ENCODE peak calls at places on chromosomes 4 and X, in six cellular contexts. N, X, J, W, T and U are unnamed samples.

GRCh38 chrX:72299891-72300630 is 5.7 kb downstream of the CITED1 start:
- DNase-seq in N (no peak), X (no peak), J (no peak), W (no peak), T (no peak), U (no peak)

GRCh38 chr4:150402968-150403367 is 179.0 kb upstream of the MAB21L2 start:
- DNase-seq in N (no peak), X (no peak), J (no peak), W (no peak), T (no peak), U (peak)

GRCh38 chrX:137031517-137032377 is 2.0 kb downstream of the GPR101 start:
- DNase-seq in N (no peak), X (peak), J (no peak), W (peak), T (peak), U (peak)

GRCh38 chrX:132204629-132205028 is 14.6 kb downstream of the RAP2C start:
- DNase-seq in N (no peak), X (no peak), J (no peak), W (no peak), T (no peak), U (no peak)

GRCh38 chrX:68947882-68948605 is 119.2 kb downstream of the EFNB1 start:
- DNase-seq in N (no peak), X (no peak), J (no peak), W (peak), T (no peak), U (no peak)

GRCh38 chr4:121950680-121951569 is 935 bp downstream of the TRPC3 start:
- DNase-seq in N (peak), X (peak), J (no peak), W (peak), T (peak), U (peak)

GRCh38 chr4:28948501-28948900 is 1771.7 kb upstream of the PCDH7 start:
- DNase-seq in N (no peak), X (no peak), J (no peak), W (no peak), T (no peak), U (peak)

GRCh38 chr4:75940692-75941253 is at the start of gene NAAA:
- DNase-seq in N (peak), X (peak), J (peak), W (peak), T (peak), U (peak)

GRCh38 chr4:39323836-39324235 is 42.3 kb downstream of the RFC1 start:
- DNase-seq in N (no peak), X (no peak), J (no peak), W (no peak), T (no peak), U (no peak)

GRCh38 chr4:70688795-70689231 is 481 bp downstream of the UTP3 start:
- DNase-seq in N (no peak), X (no peak), J (no peak), W (no peak), T (peak), U (no peak)

GRCh38 chr4:10460313-10461047 is 3.3 kb upstream of the ZNF518B start:
- DNase-seq in N (no peak), X (no peak), J (no peak), W (no peak), T (no peak), U (no peak)

GRCh38 chrX:20746690-20747089 is 480.0 kb upstream of the RPS6KA3 start:
- DNase-seq in N (no peak), X (no peak), J (no peak), W (no peak), T (no peak), U (no peak)

GRCh38 chr4:162015090-162015489 is 148.7 kb downstream of the FSTL5 start:
- DNase-seq in N (no peak), X (no peak), J (no peak), W (peak), T (no peak), U (peak)

GRCh38 chrX:109344666-109345065 is 137.2 kb downstream of the GUCY2F start:
- DNase-seq in N (no peak), X (no peak), J (no peak), W (no peak), T (no peak), U (no peak)

GRCh38 chrX:37690123-37690522 is 4.5 kb downstream of the XK start:
- DNase-seq in N (no peak), X (no peak), J (no peak), W (no peak), T (no peak), U (no peak)

GRCh38 chr4:185510803-185511202 is 24.5 kb downstream of the PDLIM3 start:
- DNase-seq in N (no peak), X (no peak), J (no peak), W (no peak), T (peak), U (no peak)

GRCh38 chr4:109560687-109561452 is 824 bp downstream of the MCUB start:
- DNase-seq in N (peak), X (peak), J (no peak), W (peak), T (peak), U (peak)

GRCh38 chrX:49868739-49869138 is 10.5 kb upstream of the USP27X start:
- DNase-seq in N (no peak), X (no peak), J (no peak), W (no peak), T (no peak), U (no peak)

GRCh38 chr4:169314906-169315305 is 44.1 kb upstream of the SH3RF1 start:
- DNase-seq in N (no peak), X (no peak), J (no peak), W (peak), T (no peak), U (peak)

GRCh38 chr4:84647307-84647884 is 64.5 kb downstream of the CDS1 start:
- DNase-seq in N (no peak), X (peak), J (peak), W (peak), T (peak), U (no peak)

GRCh38 chr4:81747242-81747930 is 275.7 kb upstream of the RASGEF1B start:
- DNase-seq in N (no peak), X (no peak), J (no peak), W (no peak), T (no peak), U (no peak)

GRCh38 chrX:107537815-107538214 is 88.4 kb downstream of the FRMPD3 start:
- DNase-seq in N (peak), X (peak), J (no peak), W (peak), T (peak), U (peak)

GRCh38 chr4:35365186-35365585 is 879.1 kb downstream of the ARAP2 start:
- DNase-seq in N (no peak), X (no peak), J (no peak), W (no peak), T (no peak), U (no peak)

GRCh38 chr4:35364321-35364870 is 879.9 kb downstream of the ARAP2 start:
- DNase-seq in N (no peak), X (no peak), J (no peak), W (no peak), T (peak), U (no peak)
- H2BK15ac ChIP-seq in N (no peak), X (no peak), J (no peak), W (no peak), T (no peak), U (no peak)

GRCh38 chr4:148634476-148634875 is 192.3 kb upstream of the NR3C2 start:
- DNase-seq in N (no peak), X (no peak), J (no peak), W (no peak), T (no peak), U (peak)
- H2BK15ac ChIP-seq in N (no peak), X (no peak), J (no peak), W (no peak), T (no peak), U (no peak)

GRCh38 chr4:77921701-77922100 is 59.1 kb downstream of the MRPL1 start:
- DNase-seq in N (no peak), X (no peak), J (no peak), W (peak), T (no peak), U (peak)

GRCh38 chr4:77913353-77913752 is 50.7 kb downstream of the MRPL1 start:
- DNase-seq in N (no peak), X (no peak), J (no peak), W (no peak), T (no peak), U (peak)

GRCh38 chr4:77917075-77917474 is 54.4 kb downstream of the MRPL1 start:
- DNase-seq in N (no peak), X (no peak), J (no peak), W (no peak), T (no peak), U (no peak)

GRCh38 chr4:77920371-77920770 is 57.7 kb downstream of the MRPL1 start:
- DNase-seq in N (no peak), X (no peak), J (no peak), W (no peak), T (peak), U (no peak)

GRCh38 chr4:77917601-77918000 is 55.0 kb downstream of the MRPL1 start:
- DNase-seq in N (no peak), X (no peak), J (no peak), W (no peak), T (no peak), U (no peak)
- H2BK15ac ChIP-seq in N (no peak), X (no peak), J (no peak), W (no peak), T (no peak), U (no peak)

GRCh38 chr4:64503416-64503815 is 94.2 kb upstream of the TECRL start:
- DNase-seq in N (no peak), X (no peak), J (no peak), W (no peak), T (no peak), U (no peak)
- H2BK15ac ChIP-seq in N (no peak), X (no peak), J (no peak), W (no peak), T (no peak), U (no peak)